ENCODE peak calls at places on chromosomes 13 and 19, in ten cellular contexts. W is mammary epithelial cell, F is heart right ventricle, L is progenitor cell of endocrine pancreas, S is GM06990, G is fibroblast of mammary gland, O is tibial nerve, H is endothelial cell, E is omental fat pad, P is IMR-90. M is an unnamed sample.

GRCh38 chr13:41458939-41459753 is 1.8 kb downstream of the RGCC start:
- DNase-seq in P (peak; percentile 72), W (peak; percentile 53), E (no peak), F (peak; percentile 45), H (peak; percentile 27), G (peak; percentile 72), S (no peak), O (no peak), L (no peak), M (no peak)

GRCh38 chr13:31722684-31723083 is 16.6 kb upstream of the RXFP2 start:
- DNase-seq in H (no peak), F (no peak), S (no peak), P (no peak), G (peak; percentile 55), L (no peak), E (no peak), O (no peak), W (no peak), M (no peak)

GRCh38 chr19:10525636-10526035 is 8.4 kb upstream of the S1PR5 start:
- DNase-seq in P (no peak), E (no peak), L (no peak), W (no peak), H (no peak), G (no peak), O (no peak), S (no peak), F (no peak), M (no peak)

GRCh38 chr19:18437481-18438330 is at the start of gene ISYNA1:
- DNase-seq in L (no peak), F (peak; percentile 69), S (peak; percentile 66), P (peak; percentile 20), G (no peak), H (peak; percentile 65), O (no peak), W (no peak), E (no peak), M (no peak)

GRCh38 chr13:52067237-52067636 is 42.7 kb downstream of the UTP14C start:
- DNase-seq in O (no peak), W (no peak), L (no peak), H (no peak), G (peak; percentile 10), F (no peak), E (no peak), S (no peak), P (no peak), M (no peak)

GRCh38 chr13:42991892-42992584 is at the start of gene EPSTI1:
- DNase-seq in S (peak; percentile 86), O (peak; percentile 61), W (peak; percentile 62), F (peak; percentile 73), L (peak; percentile 30), H (peak; percentile 44), G (peak; percentile 68), P (peak; percentile 74), E (peak; percentile 50), M (peak; percentile 69)

GRCh38 chr13:103815619-103816018 is 749.4 kb upstream of the SLC10A2 start:
- DNase-seq in E (no peak), L (no peak), F (no peak), H (no peak), P (no peak), O (no peak), S (no peak), W (peak; percentile 2), G (no peak), M (no peak)

GRCh38 chr13:39415403-39415802 is 187.6 kb downstream of the LHFPL6 start:
- DNase-seq in S (no peak), E (no peak), L (no peak), H (peak; percentile 47), O (no peak), W (peak; percentile 22), P (peak; percentile 43), F (peak; percentile 69), G (peak; percentile 64), M (no peak)

GRCh38 chr13:36282818-36283432 is 14.7 kb downstream of the CCDC169 start:
- DNase-seq in W (peak; percentile 24), S (no peak), O (no peak), H (no peak), L (no peak), G (peak; percentile 62), F (no peak), P (peak; percentile 57), E (no peak), M (no peak)

GRCh38 chr13:98141091-98141490 is 1.8 kb upstream of the FARP1 start:
- DNase-seq in E (no peak), O (no peak), L (no peak), G (no peak), H (no peak), F (no peak), P (no peak), W (no peak), S (no peak), M (no peak)

GRCh38 chr13:82356667-82357066 is 1525.6 kb downstream of the SLITRK1 start:
- DNase-seq in G (peak; percentile 6), O (no peak), L (no peak), P (no peak), E (no peak), F (no peak), W (no peak), H (no peak), S (no peak), M (no peak)

GRCh38 chr19:776549-776948 is 20.7 kb upstream of the PTBP1 start:
- DNase-seq in W (no peak), F (no peak), P (no peak), L (no peak), O (no peak), H (no peak), G (no peak), E (no peak), S (no peak), M (no peak)

GRCh38 chr19:781800-782194 is 15.5 kb upstream of the PTBP1 start:
- DNase-seq in P (no peak), O (no peak), G (no peak), L (no peak), F (no peak), S (no peak), E (no peak), H (no peak), W (no peak), M (no peak)

GRCh38 chr19:780935-781334 is 16.3 kb upstream of the PTBP1 start:
- DNase-seq in F (no peak), W (no peak), S (no peak), O (no peak), H (no peak), P (no peak), L (no peak), E (no peak), G (no peak), M (no peak)

GRCh38 chr19:782195-783043 is 14.8 kb upstream of the PTBP1 start:
- DNase-seq in S (no peak), P (peak; percentile 33), G (no peak), F (no peak), L (peak; percentile 45), O (no peak), H (peak; percentile 37), W (no peak), E (no peak), M (no peak)

GRCh38 chr19:778910-779653 is 18.2 kb upstream of the PTBP1 start:
- DNase-seq in H (peak; percentile 56), F (no peak), L (no peak), S (no peak), O (peak; percentile 70), P (peak; percentile 94), W (peak; percentile 95), E (no peak), G (peak; percentile 96), M (no peak)
- TF ChIP-seq CTCF in H (no peak), F (no peak), L (no peak), S (no peak), O (no peak), P (no peak), W (no peak), E (no peak), G (no peak), M (no peak)

GRCh38 chr13:29397265-29397664 is 198.2 kb downstream of the SLC7A1 start:
- DNase-seq in S (no peak), H (no peak), O (no peak), E (no peak), W (no peak), P (no peak), L (no peak), F (no peak), G (no peak), M (no peak)
- TF ChIP-seq CTCF in S (no peak), H (no peak), O (no peak), E (no peak), W (no peak), P (no peak), L (no peak), F (no peak), G (peak; percentile 15), M (no peak)

DNA sequence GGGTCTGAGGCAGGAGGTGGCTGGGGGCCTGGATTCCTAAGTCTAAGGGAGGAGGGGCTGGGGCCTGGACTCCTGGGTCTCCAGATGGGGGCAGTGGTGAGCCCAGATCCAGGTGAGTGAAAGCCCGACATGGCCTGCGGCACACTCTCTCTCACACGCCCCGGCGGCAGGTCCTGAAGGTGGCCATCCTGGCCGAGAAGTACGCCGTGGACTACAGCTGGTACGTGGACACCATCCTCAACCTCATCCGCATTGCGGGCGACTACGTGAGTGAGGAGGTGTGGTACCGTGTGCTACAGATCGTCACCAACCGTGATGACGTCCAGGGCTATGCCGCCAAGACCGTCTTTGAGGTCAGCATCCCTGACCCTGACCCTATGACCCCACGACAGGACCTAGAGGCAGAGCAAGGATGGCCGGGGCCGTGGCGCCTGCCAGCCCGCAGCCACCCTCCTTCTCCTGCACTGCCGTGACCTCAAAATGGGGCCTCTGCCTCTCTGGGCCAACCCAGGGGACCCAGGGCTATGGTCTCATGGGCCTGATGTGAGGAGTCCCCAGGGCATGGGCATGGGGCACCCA is 13.2 kb downstream of the FUZ start:
- DNase-seq in G (no peak), F (no peak), H (peak; percentile 51), L (no peak), E (no peak), W (no peak), O (no peak), P (no peak), S (no peak), M (no peak)
- TF ChIP-seq CTCF in G (peak; percentile 21), F (no peak), H (no peak), L (no peak), E (no peak), W (no peak), O (no peak), P (peak; percentile 11), S (peak; percentile 28), M (no peak)

GRCh38 chr19:35790981-35791813 is 15.8 kb downstream of the ARHGAP33 start:
- DNase-seq in S (no peak), F (no peak), G (no peak), H (no peak), W (no peak), E (no peak), O (no peak), P (no peak), L (no peak), M (no peak)
- TF ChIP-seq CTCF in S (peak; percentile 42), F (no peak), G (peak; percentile 5), H (peak; percentile 24), W (no peak), E (no peak), O (no peak), P (peak; percentile 7), L (peak; percentile 38), M (no peak)